ENCODE peak calls at places on chromosomes 4 and X, in eight cellular contexts. A, K, M, L, F, P, O and U are unnamed samples.
A peak's percentile ranks its signal among the peaks of the same experiment; 100 is the strongest.

GRCh38 chr4:8649631-8650261 is 57.2 kb downstream of the CPZ start:
- DNase-seq in A (no peak), K (no peak), M (no peak), L (no peak), F (no peak), P (no peak), O (no peak), U (no peak)

GRCh38 chr4:147707892-147708672 is 23.8 kb upstream of the ARHGAP10 start:
- DNase-seq in A (peak; percentile 41), K (peak; percentile 58), M (no peak), L (no peak), F (peak; percentile 55), P (no peak), O (peak; percentile 31), U (no peak)

GRCh38 chrX:17591741-17592110 is 145.6 kb upstream of the SCML1 start:
- DNase-seq in A (peak; percentile 20), K (no peak), M (no peak), L (no peak), F (no peak), P (no peak), O (no peak), U (no peak)

GRCh38 chrX:13092455-13092941 is 48.1 kb upstream of the FAM9C start:
- DNase-seq in A (peak; percentile 48), K (no peak), M (peak; percentile 46), L (no peak), F (peak; percentile 50), P (peak; percentile 49), O (peak; percentile 29), U (peak; percentile 77)

GRCh38 chr4:16757080-16757521 is 141.3 kb downstream of the LDB2 start:
- DNase-seq in A (no peak), K (no peak), M (no peak), L (no peak), F (no peak), P (no peak), O (no peak), U (no peak)

GRCh38 chr4:2353222-2354107 is 65.0 kb downstream of the ZFYVE28 start:
- DNase-seq in A (no peak), K (no peak), M (no peak), L (no peak), F (no peak), P (no peak), O (no peak), U (peak; percentile 20)

GRCh38 chr4:1207603-1208265 is 35.4 kb upstream of the SPON2 start:
- DNase-seq in A (no peak), K (no peak), M (no peak), L (no peak), F (peak; percentile 65), P (no peak), O (no peak), U (no peak)

GRCh38 chr4:152104846-152105462 is 344.1 kb upstream of the GATB start:
- DNase-seq in A (no peak), K (no peak), M (no peak), L (no peak), F (no peak), P (no peak), O (no peak), U (no peak)

GRCh38 chr4:127505203-127505602 is 127.6 kb upstream of the INTU start:
- DNase-seq in A (peak; percentile 2), K (no peak), M (no peak), L (no peak), F (no peak), P (no peak), O (no peak), U (no peak)